ENCODE peak calls at places on chromosomes 2 and 18, in six cellular contexts. K is fibroblast of the aortic adventitia, V is AG10803, A is upper lobe of right lung, E is AG04450, L is small intestine. T is an unnamed sample.

GRCh38 chr2:55618025-55618648 is 715 bp upstream of the PPP4R3B start:
- DNase-seq in K (peak), E (no peak), L (no peak), A (no peak), V (peak), T (no peak)

GRCh38 chr2:209824391-209824790 is 52.8 kb downstream of the UNC80 start:
- DNase-seq in E (no peak), L (no peak), K (no peak), A (no peak), V (no peak), T (no peak)

GRCh38 chr2:65431417-65432226 is 777 bp downstream of the SPRED2 start:
- DNase-seq in E (no peak), V (peak), A (peak), K (peak), L (peak), T (peak)

GRCh38 chr18:58714259-58714658 is 43.0 kb downstream of the MALT1 start:
- DNase-seq in V (no peak), K (no peak), A (no peak), E (no peak), L (peak), T (no peak)

GRCh38 chr2:207341816-207342215 is 176.1 kb upstream of the KLF7 start:
- DNase-seq in E (no peak), L (no peak), K (no peak), V (no peak), A (no peak), T (no peak)

GRCh38 chr18:25590456-25590855 is 238.5 kb upstream of the ZNF521 start:
- DNase-seq in A (no peak), V (no peak), L (no peak), K (no peak), E (no peak), T (no peak)

GRCh38 chr2:241636983-241637232 is at the start of gene THAP4:
- DNase-seq in A (peak), V (peak), E (no peak), L (peak), K (no peak), T (no peak)

GRCh38 chr2:235170536-235171510 is 219.0 kb downstream of the SH3BP4 start:
- DNase-seq in A (no peak), E (peak), K (peak), V (peak), L (peak), T (peak)

GRCh38 chr2:173151671-173152398 is 76.2 kb downstream of the MAP3K20 start:
- DNase-seq in L (no peak), A (no peak), K (peak), E (no peak), V (peak), T (peak)

GRCh38 chr2:144489315-144489920 is 30.5 kb downstream of the ZEB2 start:
- DNase-seq in V (no peak), L (no peak), A (no peak), E (no peak), K (no peak), T (no peak)

GRCh38 chr2:238370482-238371372 is 50.4 kb downstream of the TRAF3IP1 start:
- DNase-seq in V (peak), A (peak), K (peak), E (peak), L (peak), T (peak)

GRCh38 chr18:48781041-48781989 is 169.4 kb downstream of the SMAD7 start:
- DNase-seq in E (no peak), K (peak), V (peak), A (peak), L (peak), T (peak)

GRCh38 chr2:131521961-131522781 is 5.5 kb upstream of the CCDC74A start:
- DNase-seq in V (peak), K (peak), L (no peak), A (peak), E (no peak), T (no peak)

GRCh38 chr2:164458801-164459200 is 162.5 kb downstream of the GRB14 start:
- DNase-seq in E (no peak), A (no peak), V (no peak), L (no peak), K (no peak), T (no peak)

GRCh38 chr2:6896930-6897759 is 19.6 kb downstream of the RSAD2 start:
- DNase-seq in A (no peak), E (no peak), V (peak), K (peak), L (peak), T (peak)

GRCh38 chr2:159938375-159938774 is 124.0 kb downstream of the PLA2R1 start:
- DNase-seq in E (no peak), K (no peak), V (no peak), L (no peak), A (no peak), T (peak)

GRCh38 chr2:159936471-159936870 is 125.9 kb downstream of the PLA2R1 start:
- DNase-seq in A (no peak), L (no peak), V (no peak), E (no peak), K (no peak), T (no peak)

GRCh38 chr2:159933040-159933726 is 129.2 kb downstream of the PLA2R1 start:
- DNase-seq in K (no peak), A (no peak), V (no peak), L (no peak), E (no peak), T (no peak)

GRCh38 chr2:159933727-159934049 is 128.7 kb downstream of the PLA2R1 start:
- DNase-seq in A (no peak), K (peak), V (peak), E (no peak), L (no peak), T (no peak)
- H3K4me3 ChIP-seq in A (no peak), K (no peak), V (no peak), E (no peak), L (no peak), T (no peak)

DNA sequence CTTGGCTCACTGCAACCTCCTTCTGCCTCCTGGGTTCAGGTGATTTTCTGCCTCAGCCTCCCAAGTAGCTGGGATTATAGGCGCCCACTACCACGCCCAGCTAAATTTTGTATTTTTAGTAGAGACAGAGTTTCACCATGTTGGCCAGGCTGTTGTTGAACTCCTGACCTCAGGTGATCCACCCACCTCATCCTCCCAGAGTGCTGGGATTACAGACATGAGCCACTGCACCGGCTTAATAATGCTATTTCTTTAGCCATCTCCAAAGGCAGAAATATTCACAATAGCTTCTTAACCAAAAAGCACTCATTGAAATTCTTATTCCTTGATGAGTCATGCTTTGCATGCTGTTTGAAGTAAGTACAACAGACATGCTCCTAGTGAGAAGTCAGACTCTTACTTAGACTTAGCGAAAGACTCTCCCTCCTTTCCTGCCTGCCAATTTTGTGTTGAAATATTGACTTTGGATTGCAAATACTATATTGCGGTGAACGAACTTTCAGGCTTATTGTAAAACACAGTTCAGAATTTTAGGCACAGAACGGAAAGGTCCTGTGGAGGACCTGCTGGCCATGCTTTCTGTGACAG is 4.4 kb downstream of the ACTR3 start:
- DNase-seq in V (peak), K (peak), A (no peak), L (no peak), E (peak), T (peak)
- H3K4me3 ChIP-seq in V (no peak), K (no peak), A (peak), L (no peak), E (peak), T (no peak)

GRCh38 chr2:201909961-201910361 is 103.6 kb downstream of the CDK15 start:
- DNase-seq in K (peak), V (peak), L (no peak), A (no peak), E (no peak), T (peak)

GRCh38 chr2:201907128-201907886 is 101.0 kb downstream of the CDK15 start:
- DNase-seq in A (no peak), K (no peak), E (no peak), V (no peak), L (no peak), T (peak)

GRCh38 chr2:201908901-201909300 is 102.6 kb downstream of the CDK15 start:
- DNase-seq in K (peak), A (no peak), L (no peak), V (no peak), E (no peak), T (no peak)

GRCh38 chr2:201911372-201911771 is 105.0 kb downstream of the CDK15 start:
- DNase-seq in E (no peak), A (no peak), L (no peak), K (no peak), V (no peak), T (no peak)

GRCh38 chr2:201909348-201909747 is 103.0 kb downstream of the CDK15 start:
- DNase-seq in L (no peak), K (peak), A (no peak), V (peak), E (peak), T (peak)
- H3K4me3 ChIP-seq in L (no peak), K (no peak), A (no peak), V (peak), E (peak), T (no peak)

DNA sequence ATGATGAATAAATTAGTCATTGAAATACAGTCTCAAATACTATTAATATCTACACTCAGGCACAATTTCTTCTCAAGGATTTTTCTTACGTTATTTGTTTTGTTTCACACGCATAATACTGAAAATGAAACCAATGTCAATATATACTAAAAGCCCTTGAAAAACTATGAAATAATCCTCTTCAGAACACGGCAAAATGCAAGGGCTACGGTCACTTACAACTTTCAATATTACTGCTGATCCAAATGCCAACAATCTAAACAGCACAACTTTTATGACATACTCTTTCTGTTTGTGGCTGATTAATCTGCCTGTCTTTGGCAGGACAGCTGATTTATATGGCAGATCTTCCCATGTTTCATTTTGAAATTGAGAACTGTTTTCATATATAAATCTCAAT is 68.3 kb downstream of the LRPPRC start:
- DNase-seq in A (no peak), L (no peak), K (no peak), V (no peak), E (no peak), T (no peak)
- H3K4me3 ChIP-seq in A (no peak), L (no peak), K (no peak), V (no peak), E (no peak), T (no peak)

GRCh38 chr2:11713815-11714214 is 32.6 kb upstream of the LPIN1 start:
- DNase-seq in V (no peak), L (no peak), E (no peak), K (no peak), A (no peak), T (no peak)

GRCh38 chr2:11717623-11718022 is 28.8 kb upstream of the LPIN1 start:
- DNase-seq in A (no peak), V (no peak), E (no peak), L (no peak), K (no peak), T (no peak)

GRCh38 chr2:11715987-11716652 is 30.3 kb upstream of the LPIN1 start:
- DNase-seq in E (no peak), A (no peak), L (no peak), V (no peak), K (no peak), T (no peak)

GRCh38 chr2:11719230-11719977 is 27.0 kb upstream of the LPIN1 start:
- DNase-seq in E (no peak), K (no peak), L (peak), A (no peak), V (no peak), T (no peak)

DNA sequence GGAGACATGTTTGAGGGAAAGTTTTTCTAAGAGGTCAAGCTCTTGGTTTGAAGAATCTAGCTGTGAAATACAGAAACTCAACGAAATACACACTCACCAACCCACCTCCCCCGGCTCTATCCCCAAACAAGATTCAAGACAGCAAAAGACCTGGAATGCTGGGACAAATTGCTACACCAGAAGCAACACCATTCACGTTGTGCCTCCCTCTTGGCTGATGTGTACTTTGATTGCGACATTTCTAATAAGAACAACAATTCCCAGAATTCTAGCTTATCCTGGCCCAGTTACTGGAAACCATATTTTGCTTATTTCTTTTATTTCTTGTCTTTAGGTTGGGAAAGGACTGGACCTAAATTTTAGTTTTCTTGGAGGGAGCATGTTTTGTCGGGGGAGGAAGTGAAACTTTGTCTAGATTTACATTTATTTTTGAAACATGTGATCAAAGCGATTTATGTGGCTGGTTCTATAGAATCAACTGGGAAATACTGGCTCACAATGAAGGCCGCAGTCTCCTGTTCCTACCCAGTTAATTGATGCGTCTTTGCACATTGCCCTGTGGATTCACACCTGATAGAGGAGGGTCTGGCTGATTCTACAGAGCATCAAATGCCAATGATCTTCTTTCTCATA is 29.6 kb upstream of the LPIN1 start:
- DNase-seq in K (peak), V (peak), E (no peak), A (no peak), L (no peak), T (peak)
- H3K4me3 ChIP-seq in K (no peak), V (no peak), E (no peak), A (no peak), L (no peak), T (no peak)

GRCh38 chr2:20149703-20150030 is 75.3 kb downstream of the SDC1 start:
- DNase-seq in L (no peak), A (no peak), E (no peak), K (no peak), V (no peak), T (no peak)
- H3K4me3 ChIP-seq in L (no peak), A (no peak), E (no peak), K (no peak), V (no peak), T (no peak)

GRCh38 chr2:190628651-190629378 is 20.1 kb upstream of the NAB1 start:
- DNase-seq in A (no peak), L (no peak), E (no peak), V (peak), K (peak), T (peak)
- H3K4me3 ChIP-seq in A (no peak), L (no peak), E (no peak), V (no peak), K (peak), T (no peak)

T was measured in cardiac fibroblast.